ENCODE peak calls at places on chromosome 21, in eight cellular contexts. One of them, this sample, is unnamed.

GRCh38 chr21:45452696-45453307 is 47.8 kb downstream of the COL18A1 start:
- DNase-seq in body of pancreas: no peak
- DNase-seq in T-cell: no peak
- DNase-seq in aorta: no peak
- DNase-seq in COR-L47: no peak
- DNase-seq in adrenal gland: no peak
- DNase-seq in LoVo: no peak
- DNase-seq in GM23338: no peak
- DNase-seq in this sample: no peak

GRCh38 chr21:34337741-34338140 is 26.1 kb upstream of the KCNE2 start:
- DNase-seq in adrenal gland: no peak
- DNase-seq in T-cell: no peak
- DNase-seq in aorta: no peak
- DNase-seq in body of pancreas: no peak
- DNase-seq in LoVo: no peak
- DNase-seq in GM23338: no peak
- DNase-seq in COR-L47: no peak
- DNase-seq in this sample: no peak

GRCh38 chr21:41876928-41877652 is 2.1 kb downstream of the PRDM15 start:
- DNase-seq in body of pancreas: no peak
- DNase-seq in aorta: no peak
- DNase-seq in adrenal gland: no peak
- DNase-seq in GM23338: no peak
- DNase-seq in COR-L47: no peak
- DNase-seq in T-cell: no peak
- DNase-seq in LoVo: no peak
- DNase-seq in this sample: no peak

GRCh38 chr21:45248301-45248892 is 39.3 kb downstream of the POFUT2 start:
- DNase-seq in COR-L47: no peak
- DNase-seq in T-cell: no peak
- DNase-seq in aorta: no peak
- DNase-seq in adrenal gland: no peak
- DNase-seq in GM23338: no peak
- DNase-seq in body of pancreas: no peak
- DNase-seq in LoVo: no peak
- DNase-seq in this sample: no peak

GRCh38 chr21:19807231-19807630 is 1191.0 kb upstream of the NCAM2 start:
- DNase-seq in LoVo: no peak
- DNase-seq in adrenal gland: no peak
- DNase-seq in GM23338: no peak
- DNase-seq in aorta: no peak
- DNase-seq in body of pancreas: no peak
- DNase-seq in COR-L47: no peak
- DNase-seq in T-cell: no peak
- DNase-seq in this sample: no peak

GRCh38 chr21:38268859-38269566 is 12.2 kb downstream of the KCNJ15 start:
- DNase-seq in adrenal gland: no peak
- DNase-seq in T-cell: no peak
- DNase-seq in aorta: no peak
- DNase-seq in body of pancreas: no peak
- DNase-seq in COR-L47: no peak
- DNase-seq in LoVo: no peak
- DNase-seq in GM23338: no peak
- DNase-seq in this sample: no peak

GRCh38 chr21:27480841-27481261 is 514.0 kb upstream of the ADAMTS5 start:
- DNase-seq in COR-L47: no peak
- DNase-seq in body of pancreas: no peak
- DNase-seq in T-cell: no peak
- DNase-seq in GM23338: no peak
- DNase-seq in LoVo: no peak
- DNase-seq in adrenal gland: no peak
- DNase-seq in aorta: no peak
- DNase-seq in this sample: no peak

GRCh38 chr21:44653123-44653522 is 1.3 kb downstream of the KRTAP12-4 start:
- DNase-seq in adrenal gland: no peak
- DNase-seq in LoVo: no peak
- DNase-seq in COR-L47: peak
- DNase-seq in body of pancreas: no peak
- DNase-seq in GM23338: peak
- DNase-seq in T-cell: no peak
- DNase-seq in aorta: peak
- DNase-seq in this sample: no peak

GRCh38 chr21:27817902-27818623 is 851.2 kb upstream of the ADAMTS5 start:
- DNase-seq in aorta: no peak
- DNase-seq in body of pancreas: no peak
- DNase-seq in COR-L47: no peak
- DNase-seq in adrenal gland: no peak
- DNase-seq in LoVo: no peak
- DNase-seq in GM23338: no peak
- DNase-seq in T-cell: no peak
- DNase-seq in this sample: no peak

GRCh38 chr21:45255381-45256020 is 32.2 kb downstream of the POFUT2 start:
- DNase-seq in LoVo: peak
- DNase-seq in COR-L47: peak
- DNase-seq in adrenal gland: no peak
- DNase-seq in body of pancreas: no peak
- DNase-seq in GM23338: no peak
- DNase-seq in T-cell: no peak
- DNase-seq in aorta: no peak
- DNase-seq in this sample: no peak

GRCh38 chr21:39137248-39138186 is 45.7 kb downstream of the PSMG1 start:
- DNase-seq in aorta: no peak
- DNase-seq in adrenal gland: peak
- DNase-seq in T-cell: no peak
- DNase-seq in GM23338: peak
- DNase-seq in COR-L47: no peak
- DNase-seq in LoVo: no peak
- DNase-seq in body of pancreas: no peak
- DNase-seq in this sample: no peak

GRCh38 chr21:31117046-31117916 is 79.0 kb upstream of the KRTAP19-8 start:
- DNase-seq in GM23338: no peak
- DNase-seq in LoVo: peak
- DNase-seq in T-cell: no peak
- DNase-seq in COR-L47: no peak
- DNase-seq in body of pancreas: no peak
- DNase-seq in aorta: no peak
- DNase-seq in adrenal gland: no peak
- DNase-seq in this sample: no peak

GRCh38 chr21:45016491-45017375 is 57.6 kb upstream of the ADARB1 start:
- DNase-seq in GM23338: no peak
- DNase-seq in aorta: peak
- DNase-seq in LoVo: no peak
- DNase-seq in COR-L47: no peak
- DNase-seq in adrenal gland: peak
- DNase-seq in T-cell: no peak
- DNase-seq in body of pancreas: peak
- DNase-seq in this sample: no peak

GRCh38 chr21:31351973-31352372 is 7.9 kb upstream of the TIAM1 start:
- DNase-seq in aorta: no peak
- DNase-seq in T-cell: no peak
- DNase-seq in body of pancreas: no peak
- DNase-seq in adrenal gland: no peak
- DNase-seq in GM23338: no peak
- DNase-seq in COR-L47: no peak
- DNase-seq in LoVo: no peak
- DNase-seq in this sample: no peak

GRCh38 chr21:15289896-15290841 is 225.4 kb upstream of the NRIP1 start:
- DNase-seq in COR-L47: peak
- DNase-seq in LoVo: peak
- DNase-seq in T-cell: no peak
- DNase-seq in GM23338: peak
- DNase-seq in aorta: no peak
- DNase-seq in body of pancreas: peak
- DNase-seq in adrenal gland: peak
- DNase-seq in this sample: no peak

GRCh38 chr21:37675202-37675801 is 241.0 kb downstream of the KCNJ6 start:
- DNase-seq in T-cell: peak
- DNase-seq in adrenal gland: peak
- DNase-seq in body of pancreas: peak
- DNase-seq in LoVo: peak
- DNase-seq in aorta: peak
- DNase-seq in GM23338: peak
- DNase-seq in COR-L47: peak
- DNase-seq in this sample: peak